ENCODE peak calls at places on chromosomes 7 and 10, in six cellular contexts. O is A549, G is stomach, B is right lobe of liver, S is endothelial cell of umbilical vein, P is ovary. I is an unnamed sample.

GRCh38 chr7:32115831-32116230 is 45.6 kb upstream of the PDE1C start:
- DNase-seq in S (no peak), B (no peak), G (no peak), O (no peak), P (no peak), I (no peak)

GRCh38 chr10:72904806-72905205 is 11.3 kb downstream of the OIT3 start:
- DNase-seq in O (no peak), S (no peak), P (no peak), G (no peak), B (no peak), I (no peak)

GRCh38 chr7:116633131-116633988 is 38.6 kb upstream of the MET start:
- DNase-seq in P (no peak), B (no peak), S (no peak), O (no peak), G (no peak), I (no peak)

GRCh38 chr7:34946486-34946885 is 90.8 kb downstream of the DPY19L1 start:
- DNase-seq in B (no peak), G (no peak), S (no peak), P (no peak), O (no peak), I (no peak)

GRCh38 chr10:8138471-8138870 is 84.0 kb downstream of the GATA3 start:
- DNase-seq in G (no peak), P (no peak), O (no peak), B (no peak), S (peak), I (no peak)

GRCh38 chr7:141076377-141076776 is 2.5 kb downstream of the TMEM178B start:
- DNase-seq in G (no peak), S (no peak), O (no peak), B (no peak), P (no peak), I (no peak)

GRCh38 chr7:94848531-94848930 is 58.9 kb upstream of the PPP1R9A start:
- DNase-seq in B (no peak), O (no peak), G (no peak), S (no peak), P (no peak), I (no peak)

GRCh38 chr10:123380491-123381085 is 226.4 kb downstream of the BUB3 start:
- DNase-seq in G (no peak), P (no peak), B (no peak), S (no peak), O (peak), I (no peak)

GRCh38 chr10:31944071-31944433 is 15.4 kb upstream of the ARHGAP12 start:
- DNase-seq in G (no peak), P (no peak), O (no peak), B (no peak), S (no peak), I (no peak)

GRCh38 chr7:112937651-112938390 is 147.6 kb upstream of the TMEM168 start:
- DNase-seq in B (no peak), S (no peak), P (no peak), O (no peak), G (no peak), I (no peak)

GRCh38 chr10:102642553-102643345 is 1.5 kb upstream of the TRIM8 start:
- DNase-seq in P (peak), G (peak), O (no peak), S (peak), B (peak), I (peak)

GRCh38 chr10:70745555-70745954 is 39.6 kb downstream of the TBATA start:
- DNase-seq in G (no peak), O (no peak), B (no peak), P (no peak), S (no peak), I (no peak)

GRCh38 chr7:107463139-107464078 is 6.4 kb upstream of the GPR22 start:
- DNase-seq in P (peak), G (peak), O (peak), S (peak), B (peak), I (no peak)

GRCh38 chr10:72088879-72089585 is 681 bp upstream of the SPOCK2 start:
- DNase-seq in P (no peak), S (no peak), B (no peak), O (no peak), G (no peak), I (no peak)

GRCh38 chr7:38478404-38478803 is 152.8 kb downstream of the AMPH start:
- DNase-seq in S (peak), O (no peak), P (no peak), B (no peak), G (no peak), I (no peak)

GRCh38 chr10:62136931-62137330 is 131.7 kb downstream of the RTKN2 start:
- DNase-seq in O (no peak), S (no peak), P (no peak), G (no peak), B (no peak), I (no peak)

GRCh38 chr7:45053941-45054340 is 34.8 kb downstream of the NACAD start:
- DNase-seq in B (no peak), P (no peak), S (no peak), G (no peak), O (no peak), I (no peak)

GRCh38 chr10:132596742-132597279 is 59.2 kb downstream of the INPP5A start:
- DNase-seq in O (no peak), B (no peak), G (no peak), S (no peak), P (no peak), I (no peak)

GRCh38 chr7:152402384-152403250 is 33.2 kb downstream of the KMT2C start:
- DNase-seq in O (no peak), S (peak), P (no peak), B (no peak), G (no peak), I (no peak)

GRCh38 chr10:77716943-77717735 is 79.5 kb upstream of the KCNMA1 start:
- DNase-seq in B (no peak), O (no peak), P (no peak), S (no peak), G (no peak), I (no peak)

GRCh38 chr7:95794917-95795515 is 22.7 kb downstream of the DYNC1I1 start:
- DNase-seq in P (no peak), G (no peak), B (no peak), S (peak), O (no peak), I (no peak)

GRCh38 chr10:60041489-60042133 is 135.3 kb upstream of the CCDC6 start:
- DNase-seq in P (no peak), S (no peak), B (no peak), O (no peak), G (no peak), I (no peak)

GRCh38 chr7:43463401-43463980 is 119.4 kb upstream of the STK17A start:
- DNase-seq in G (no peak), O (no peak), P (no peak), B (no peak), S (no peak), I (no peak)

GRCh38 chr7:157414702-157415096 is 77.9 kb downstream of the DNAJB6 start:
- DNase-seq in B (no peak), O (no peak), S (no peak), G (no peak), P (no peak), I (no peak)

GRCh38 chr10:24550680-24551079 is 173.0 kb downstream of the ARHGAP21 start:
- DNase-seq in O (no peak), S (no peak), B (no peak), G (no peak), P (no peak), I (no peak)

GRCh38 chr7:6271091-6271658 is 1.2 kb downstream of the CYTH3 start:
- DNase-seq in G (peak), O (peak), P (peak), S (peak), B (peak), I (peak)

GRCh38 chr7:108093903-108094302 is 36.3 kb downstream of the LAMB4 start:
- DNase-seq in B (no peak), O (no peak), P (no peak), S (peak), G (no peak), I (no peak)

GRCh38 chr10:32153931-32154330 is 97.7 kb upstream of the KIF5B start:
- DNase-seq in G (no peak), B (no peak), P (no peak), S (no peak), O (no peak), I (no peak)

GRCh38 chr7:32033006-32033405 is 37.2 kb downstream of the PDE1C start:
- DNase-seq in P (no peak), B (no peak), O (no peak), G (no peak), S (no peak), I (no peak)

GRCh38 chr10:94279835-94280709 is 82.7 kb downstream of the NOC3L start:
- DNase-seq in B (peak), O (peak), G (peak), P (no peak), S (peak), I (peak)

GRCh38 chr10:47176903-47177860 is 122.8 kb upstream of the GDF10 start:
- DNase-seq in B (no peak), G (no peak), O (no peak), S (no peak), P (no peak), I (no peak)

GRCh38 chr7:41879113-41879385 is 176.2 kb upstream of the INHBA start:
- DNase-seq in P (no peak), G (no peak), B (no peak), O (no peak), S (no peak), I (no peak)

GRCh38 chr10:110226555-110226925 is 19.1 kb downstream of the MXI1 start:
- DNase-seq in P (peak), S (peak), O (peak), G (peak), B (peak), I (peak)

GRCh38 chr10:110226926-110227641 is 19.7 kb downstream of the MXI1 start:
- DNase-seq in S (no peak), G (peak), B (peak), O (peak), P (peak), I (peak)

GRCh38 chr10:110224992-110225391 is 17.6 kb downstream of the MXI1 start:
- DNase-seq in B (no peak), S (no peak), P (no peak), G (no peak), O (no peak), I (no peak)

GRCh38 chr10:110225441-110225755 is 18.0 kb downstream of the MXI1 start:
- DNase-seq in O (no peak), B (no peak), P (no peak), G (no peak), S (no peak), I (no peak)

GRCh38 chr10:110225756-110226554 is 18.6 kb downstream of the MXI1 start:
- DNase-seq in P (peak), B (peak), S (peak), O (peak), G (peak), I (peak)
- TF ChIP-seq POLR2A in P (no peak), B (peak), S (no peak), O (no peak), G (no peak), I (no peak)

GRCh38 chr7:21526007-21526406 is 16.8 kb upstream of the DNAH11 start:
- DNase-seq in O (no peak), G (no peak), S (peak), P (no peak), B (no peak), I (no peak)
- TF ChIP-seq CTCF in O (peak), G (no peak), S (peak), P (no peak), B (peak), I (peak)

GRCh38 chr7:50641442-50642405 is 76.5 kb upstream of the DDC start:
- DNase-seq in O (no peak), G (no peak), S (no peak), B (no peak), P (no peak), I (no peak)

GRCh38 chr7:50646069-50646468 is 80.9 kb upstream of the DDC start:
- DNase-seq in P (no peak), B (no peak), O (no peak), G (no peak), S (no peak), I (no peak)

GRCh38 chr7:50647286-50647980 is 82.2 kb upstream of the DDC start:
- DNase-seq in B (no peak), G (no peak), S (no peak), O (no peak), P (no peak), I (no peak)

GRCh38 chr7:50644114-50644513 is 78.9 kb upstream of the DDC start:
- DNase-seq in P (no peak), S (no peak), G (no peak), O (no peak), B (no peak), I (no peak)

GRCh38 chr7:50644586-50644985 is 79.4 kb upstream of the DDC start:
- DNase-seq in B (no peak), S (no peak), O (no peak), P (no peak), G (no peak), I (no peak)
- TF ChIP-seq POLR2A in B (no peak), S (no peak), O (no peak), P (no peak), G (no peak), I (no peak)

GRCh38 chr7:51426163-51426562 is 109.6 kb upstream of the COBL start:
- DNase-seq in O (no peak), B (no peak), G (no peak), P (no peak), S (no peak), I (no peak)

GRCh38 chr7:51430480-51431086 is 114.0 kb upstream of the COBL start:
- DNase-seq in B (no peak), S (peak), O (peak), G (no peak), P (no peak), I (peak)

GRCh38 chr7:51428226-51428887 is 111.7 kb upstream of the COBL start:
- DNase-seq in G (no peak), S (no peak), O (no peak), B (no peak), P (no peak), I (no peak)
- TF ChIP-seq CTCF in G (no peak), S (no peak), O (peak), B (peak), P (no peak), I (peak)

GRCh38 chr10:46022978-46023702 is 7.3 kb downstream of the NCOA4 start:
- DNase-seq in P (peak), B (peak), G (peak), O (peak), S (peak), I (peak)
- TF ChIP-seq POLR2A in P (no peak), B (peak), G (no peak), O (peak), S (no peak), I (peak)

DNA sequence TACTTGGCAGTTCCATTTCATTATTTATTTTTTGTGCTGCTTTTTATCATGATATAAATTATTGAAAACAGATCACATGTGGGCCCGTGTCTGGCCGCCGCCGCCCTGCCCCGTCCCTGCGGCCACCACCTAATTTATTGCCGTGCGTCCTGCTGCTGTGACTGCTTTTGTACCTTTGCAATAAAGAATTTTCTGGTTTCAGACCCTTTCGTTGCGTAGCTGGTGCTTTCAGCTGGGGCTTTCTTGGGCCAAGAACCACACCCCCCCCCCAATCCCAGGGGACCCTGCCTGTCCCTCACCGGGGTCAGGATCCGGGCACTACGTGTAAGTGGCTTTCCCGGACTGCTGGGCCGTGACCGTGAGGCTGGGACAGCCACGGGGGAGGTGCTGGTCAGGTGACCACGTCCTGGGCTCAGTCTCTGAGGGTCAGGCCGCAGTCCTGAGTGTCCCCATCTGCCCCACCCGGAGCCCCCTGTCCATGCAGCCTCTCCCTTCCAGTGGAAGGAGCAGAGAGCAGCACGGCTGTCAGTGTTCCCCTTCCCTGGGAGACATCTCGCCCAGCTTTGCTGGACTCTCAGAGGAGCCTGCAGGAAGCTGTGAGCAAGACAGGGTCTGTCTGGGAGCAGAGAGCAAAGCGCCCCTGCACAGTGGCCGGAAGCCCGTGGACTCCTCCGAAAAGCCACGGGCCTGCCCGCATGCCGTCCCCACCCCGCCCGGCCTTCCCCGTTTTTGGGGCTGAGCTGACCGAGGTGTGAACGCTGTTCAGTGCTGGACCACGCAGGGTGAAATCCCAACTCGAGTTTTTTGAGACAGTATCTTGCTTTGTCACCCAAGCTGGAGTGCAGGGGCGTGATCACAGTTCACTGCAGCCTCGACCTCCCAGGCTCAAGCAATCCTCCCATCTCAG is 12.6 kb downstream of the MAFK start:
- DNase-seq in B (peak), P (peak), G (no peak), O (no peak), S (no peak), I (no peak)
- TF ChIP-seq CTCF in B (no peak), P (no peak), G (no peak), O (peak), S (no peak), I (no peak)

DNA sequence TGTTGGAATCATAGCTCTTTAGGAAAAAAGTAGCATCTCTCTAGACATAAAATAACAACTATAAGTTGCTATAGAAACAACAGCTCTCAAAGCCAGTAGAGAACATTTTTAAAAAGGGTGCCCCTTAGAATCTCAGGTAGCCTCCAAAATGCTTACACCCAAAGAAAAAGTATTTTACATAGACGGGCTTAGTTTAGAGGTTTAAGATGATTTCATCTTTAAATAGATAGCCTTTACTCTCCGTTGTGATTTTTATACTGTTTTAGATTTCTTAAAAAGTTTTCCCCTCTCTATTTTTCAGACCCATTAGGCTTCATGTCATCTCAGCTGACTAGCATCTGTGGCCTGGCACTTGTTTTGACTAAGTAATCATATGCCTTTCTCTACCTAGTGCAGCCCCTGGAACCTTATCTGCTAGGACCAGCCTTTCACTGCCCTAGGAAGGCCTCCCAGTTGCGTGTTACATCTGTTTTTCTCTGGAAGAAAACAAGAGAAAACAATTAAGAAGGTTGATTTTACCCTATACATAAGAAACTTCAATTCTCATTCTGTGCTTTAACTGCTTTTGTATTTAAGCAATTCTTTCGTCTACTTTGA is 6.9 kb upstream of the BPGM start:
- DNase-seq in P (no peak), B (no peak), S (no peak), O (no peak), G (no peak), I (no peak)
- TF ChIP-seq POLR2A in P (no peak), B (no peak), S (no peak), O (no peak), G (no peak), I (no peak)

DNA sequence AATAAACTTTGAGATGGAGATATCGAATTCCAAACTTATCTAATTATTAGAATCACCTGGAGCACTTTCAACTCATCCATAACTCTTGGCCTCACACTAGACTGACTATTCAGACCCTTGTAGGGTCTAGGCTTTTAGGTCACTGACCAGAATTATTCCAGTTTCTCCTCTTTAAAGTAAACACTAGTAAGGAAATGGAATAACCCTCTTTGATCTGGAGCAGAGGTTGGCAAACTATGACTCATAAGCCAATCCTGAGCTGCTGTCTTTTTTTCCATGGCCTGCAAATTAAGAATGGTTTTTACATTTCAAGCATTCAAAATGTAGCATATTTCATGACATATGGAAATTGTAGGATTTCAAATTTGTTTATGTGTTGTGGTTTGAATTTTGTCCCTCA is 1601.9 kb downstream of the REEP3 start:
- DNase-seq in O (no peak), G (no peak), P (no peak), S (no peak), B (no peak), I (no peak)
- TF ChIP-seq CTCF in O (no peak), G (no peak), P (no peak), S (no peak), B (no peak), I (no peak)